ENCODE peak calls at places on chromosomes 5 and 9, in six cellular contexts. One of them, this sample, is unnamed.

GRCh38 chr9:134139081-134139480 is 3.2 kb downstream of the WDR5 start:
- DNase-seq in HCT116: no peak
- DNase-seq in SK-N-SH: peak; percentile 50
- DNase-seq in K562: no peak
- DNase-seq in HepG2: no peak
- DNase-seq in H1: no peak
- DNase-seq in this sample: no peak

GRCh38 chr9:37342895-37343294 is 79.6 kb upstream of the GRHPR start:
- DNase-seq in HCT116: no peak
- DNase-seq in SK-N-SH: no peak
- DNase-seq in K562: no peak
- DNase-seq in HepG2: no peak
- DNase-seq in H1: no peak
- DNase-seq in this sample: no peak

GRCh38 chr5:180832638-180833068 is 28.4 kb downstream of the ZFP62 start:
- DNase-seq in HCT116: no peak
- DNase-seq in SK-N-SH: no peak
- DNase-seq in K562: no peak
- DNase-seq in HepG2: no peak
- DNase-seq in H1: no peak
- DNase-seq in this sample: no peak

GRCh38 chr5:87147441-87147840 is 120.2 kb upstream of the RASA1 start:
- DNase-seq in HCT116: no peak
- DNase-seq in SK-N-SH: no peak
- DNase-seq in K562: no peak
- DNase-seq in HepG2: no peak
- DNase-seq in H1: no peak
- DNase-seq in this sample: no peak

GRCh38 chr5:1488882-1489680 is 34.7 kb downstream of the LPCAT1 start:
- DNase-seq in HCT116: no peak
- DNase-seq in SK-N-SH: no peak
- DNase-seq in K562: no peak
- DNase-seq in HepG2: no peak
- DNase-seq in H1: no peak
- DNase-seq in this sample: peak; percentile 77

GRCh38 chr5:147437161-147437596 is 72.7 kb downstream of the DPYSL3 start:
- DNase-seq in HCT116: no peak
- DNase-seq in SK-N-SH: no peak
- DNase-seq in K562: no peak
- DNase-seq in HepG2: no peak
- DNase-seq in H1: no peak
- DNase-seq in this sample: no peak

GRCh38 chr9:6024035-6024554 is 8.7 kb upstream of the RANBP6 start:
- DNase-seq in HCT116: peak; percentile 66
- DNase-seq in SK-N-SH: peak; percentile 28
- DNase-seq in K562: peak; percentile 14
- DNase-seq in HepG2: peak; percentile 35
- DNase-seq in H1: peak; percentile 50
- DNase-seq in this sample: no peak

GRCh38 chr5:6822556-6823343 is 109.5 kb downstream of the TENT4A start:
- DNase-seq in HCT116: no peak
- DNase-seq in SK-N-SH: no peak
- DNase-seq in K562: no peak
- DNase-seq in HepG2: no peak
- DNase-seq in H1: no peak
- DNase-seq in this sample: no peak

GRCh38 chr5:158992104-158992740 is 107.5 kb downstream of the EBF1 start:
- DNase-seq in HCT116: no peak
- DNase-seq in SK-N-SH: no peak
- DNase-seq in K562: no peak
- DNase-seq in HepG2: no peak
- DNase-seq in H1: no peak
- DNase-seq in this sample: no peak

GRCh38 chr9:123953601-123954011 is 23.7 kb upstream of the DENND1A start:
- DNase-seq in HCT116: no peak
- DNase-seq in SK-N-SH: no peak
- DNase-seq in K562: no peak
- DNase-seq in HepG2: no peak
- DNase-seq in H1: no peak
- DNase-seq in this sample: no peak

DNA sequence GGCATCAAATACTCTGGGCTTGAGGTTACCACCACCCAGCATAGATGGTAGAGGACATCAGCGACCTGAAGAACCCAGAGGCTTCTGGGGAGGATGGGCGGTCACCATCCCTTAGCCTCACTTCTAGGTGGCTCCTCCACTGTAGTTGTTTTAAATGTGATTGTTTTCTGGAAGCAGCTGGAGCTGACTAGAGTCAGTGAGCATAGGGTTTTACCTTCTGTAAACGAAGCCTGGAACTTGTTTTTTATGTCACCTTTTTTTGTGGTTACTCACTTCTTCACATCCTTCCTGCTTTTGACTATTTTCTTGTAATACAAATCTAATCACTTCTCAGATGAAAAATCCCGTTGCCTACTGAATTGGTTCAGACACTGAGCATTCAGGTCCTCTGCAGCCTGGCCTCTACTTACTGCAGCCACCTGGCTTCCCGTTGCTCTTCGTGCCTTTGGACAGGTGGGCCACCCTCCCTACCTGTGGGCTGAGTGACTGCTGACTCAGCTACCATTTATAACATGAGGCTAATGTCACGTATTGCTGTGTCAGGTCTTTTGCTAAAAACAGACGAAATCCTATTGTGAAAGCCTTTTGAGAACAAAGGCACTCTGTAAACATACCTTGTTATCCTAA is 167.8 kb downstream of the MAN2A1 start:
- DNase-seq in HCT116: no peak
- DNase-seq in SK-N-SH: no peak
- DNase-seq in K562: no peak
- DNase-seq in HepG2: no peak
- DNase-seq in H1: no peak
- DNase-seq in this sample: no peak
- TF ChIP-seq JUND in HCT116: no peak
- TF ChIP-seq JUND in SK-N-SH: no peak
- TF ChIP-seq JUND in K562: no peak
- TF ChIP-seq JUND in HepG2: no peak
- TF ChIP-seq JUND in H1: no peak
- TF ChIP-seq JUND in this sample: no peak

DNA sequence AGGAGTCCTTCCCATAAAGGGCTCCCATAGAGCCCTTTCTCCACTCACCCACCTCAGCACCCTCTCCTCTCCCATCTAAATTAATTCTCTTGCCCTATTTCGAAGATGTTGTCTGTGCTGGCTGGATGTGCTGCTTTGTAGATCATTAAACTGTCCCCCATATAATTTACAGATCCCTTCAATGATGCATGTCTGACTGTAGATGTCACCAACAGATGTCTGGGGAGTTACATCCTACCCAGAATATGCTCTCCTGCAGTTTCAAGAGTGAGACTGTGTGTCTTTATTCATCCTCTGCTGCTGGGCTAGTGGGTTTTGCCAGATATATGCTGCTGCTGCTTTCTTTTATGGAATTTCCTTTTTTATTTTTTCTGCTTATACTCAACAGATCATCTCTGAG is 351.2 kb downstream of the MLLT3 start:
- DNase-seq in HCT116: no peak
- DNase-seq in SK-N-SH: peak; percentile 39
- DNase-seq in K562: no peak
- DNase-seq in HepG2: no peak
- DNase-seq in H1: no peak
- DNase-seq in this sample: no peak
- H3K9ac ChIP-seq in HCT116: no peak overlapping the region
- H3K9ac ChIP-seq in SK-N-SH: no peak overlapping the region
- H3K9ac ChIP-seq in K562: no peak overlapping the region
- H3K9ac ChIP-seq in HepG2: no peak overlapping the region
- H3K9ac ChIP-seq in H1: no peak overlapping the region
- H3K9ac ChIP-seq in this sample: no peak overlapping the region

GRCh38 chr5:97141539-97141938 is 872 bp downstream of the LIX1 start:
- DNase-seq in HCT116: no peak
- DNase-seq in SK-N-SH: no peak
- DNase-seq in K562: no peak
- DNase-seq in HepG2: no peak
- DNase-seq in H1: no peak
- DNase-seq in this sample: no peak
- TF ChIP-seq JUND in HCT116: no peak
- TF ChIP-seq JUND in SK-N-SH: no peak
- TF ChIP-seq JUND in K562: no peak
- TF ChIP-seq JUND in HepG2: no peak
- TF ChIP-seq JUND in H1: no peak
- TF ChIP-seq JUND in this sample: no peak

GRCh38 chr5:54704341-54704740 is 186.8 kb downstream of the SNX18 start:
- DNase-seq in HCT116: no peak
- DNase-seq in SK-N-SH: no peak
- DNase-seq in K562: no peak
- DNase-seq in HepG2: no peak
- DNase-seq in H1: no peak
- DNase-seq in this sample: no peak

GRCh38 chr5:54707841-54708240 is 190.3 kb downstream of the SNX18 start:
- DNase-seq in HCT116: no peak
- DNase-seq in SK-N-SH: no peak
- DNase-seq in K562: no peak
- DNase-seq in HepG2: no peak
- DNase-seq in H1: no peak
- DNase-seq in this sample: no peak

GRCh38 chr5:54704825-54705224 is 187.3 kb downstream of the SNX18 start:
- DNase-seq in HCT116: no peak
- DNase-seq in SK-N-SH: no peak
- DNase-seq in K562: no peak
- DNase-seq in HepG2: no peak
- DNase-seq in H1: no peak
- DNase-seq in this sample: no peak

GRCh38 chr5:54705994-54706616 is 188.5 kb downstream of the SNX18 start:
- DNase-seq in HCT116: no peak
- DNase-seq in SK-N-SH: no peak
- DNase-seq in K562: no peak
- DNase-seq in HepG2: no peak
- DNase-seq in H1: no peak
- DNase-seq in this sample: no peak

DNA sequence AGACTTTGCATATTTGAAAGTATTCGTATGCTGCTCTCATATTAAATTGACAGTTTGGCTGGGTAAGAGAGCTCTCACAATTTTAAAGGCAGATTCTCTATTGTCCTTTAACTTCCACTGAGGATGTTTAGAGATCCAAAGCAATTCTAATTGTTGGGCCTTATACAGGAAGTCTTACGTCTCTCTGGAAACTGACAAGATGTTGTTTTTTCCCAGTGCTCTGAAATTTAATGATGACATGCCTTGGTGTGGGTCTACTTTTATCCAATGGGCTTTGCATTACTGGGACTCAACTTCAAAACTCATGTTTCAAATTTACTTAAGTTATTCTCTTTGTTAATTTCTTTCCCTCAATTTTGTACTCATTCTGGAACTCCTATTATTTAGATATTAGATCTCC is 191.5 kb downstream of the SNX18 start:
- DNase-seq in HCT116: no peak
- DNase-seq in SK-N-SH: no peak
- DNase-seq in K562: no peak
- DNase-seq in HepG2: no peak
- DNase-seq in H1: no peak
- DNase-seq in this sample: no peak
- H3K9ac ChIP-seq in HCT116: no peak overlapping the region
- H3K9ac ChIP-seq in SK-N-SH: no peak overlapping the region
- H3K9ac ChIP-seq in K562: no peak overlapping the region
- H3K9ac ChIP-seq in HepG2: no peak overlapping the region
- H3K9ac ChIP-seq in H1: no peak overlapping the region
- H3K9ac ChIP-seq in this sample: no peak overlapping the region

GRCh38 chr5:135629666-135630065 is 50.9 kb upstream of the CXCL14 start:
- DNase-seq in HCT116: no peak
- DNase-seq in SK-N-SH: no peak
- DNase-seq in K562: no peak
- DNase-seq in HepG2: no peak
- DNase-seq in H1: peak; percentile 33
- DNase-seq in this sample: no peak
- TF ChIP-seq JUND in HCT116: no peak
- TF ChIP-seq JUND in SK-N-SH: no peak
- TF ChIP-seq JUND in K562: no peak
- TF ChIP-seq JUND in HepG2: no peak
- TF ChIP-seq JUND in H1: no peak
- TF ChIP-seq JUND in this sample: no peak

This sample was measured in GM12878.